ENCODE peak calls at places on chromosome 15, in six cellular contexts. P is stimulated activated CD4-positive, alpha-beta T cell treated with anti-CD3 and anti-CD28 coated beads, Interleukin-1b, Interleukin-23, amount 100 ng/mL, for 24 hours; U is immature natural killer cell; V is uterus; T is GM23248; X is hippocampal formation. D is an unnamed sample.

GRCh38 chr15:36363335-36363734 is 216.1 kb upstream of the CDIN1 start:
- DNase-seq in X (no peak), P (no peak), V (no peak), U (no peak), T (peak; percentile 63), D (peak; percentile 53)

GRCh38 chr15:39188930-39189329 is 391.9 kb upstream of the THBS1 start:
- DNase-seq in T (peak; percentile 92), V (no peak), U (no peak), X (no peak), P (no peak), D (peak; percentile 50)

GRCh38 chr15:42444415-42445063 is 46.4 kb downstream of the ZNF106 start:
- DNase-seq in X (no peak), V (no peak), U (no peak), T (peak; percentile 39), P (no peak), D (no peak)

GRCh38 chr15:60751985-60752952 is 273.3 kb upstream of the ICE2 start:
- DNase-seq in P (no peak), X (no peak), T (no peak), U (no peak), V (peak; percentile 47), D (no peak)

GRCh38 chr15:86725628-86726027 is 646.0 kb downstream of the AGBL1 start:
- DNase-seq in P (no peak), T (no peak), X (no peak), U (no peak), V (no peak), D (no peak)

GRCh38 chr15:95760508-95760907 is 570.0 kb upstream of the NR2F2 start:
- DNase-seq in P (no peak), U (peak; percentile 17), T (no peak), V (no peak), X (no peak), D (no peak)

GRCh38 chr15:45448516-45448915 is 70.2 kb upstream of the GATM start:
- DNase-seq in P (no peak), U (no peak), X (no peak), T (peak; percentile 8), V (no peak), D (no peak)

GRCh38 chr15:67080118-67080899 is 14.9 kb downstream of the SMAD3 start:
- DNase-seq in X (no peak), U (no peak), T (peak; percentile 90), P (no peak), V (no peak), D (peak; percentile 87)

GRCh38 chr15:91867581-91868026 is 14.1 kb downstream of the SLCO3A1 start:
- DNase-seq in X (no peak), U (no peak), T (peak; percentile 97), P (no peak), V (peak; percentile 82), D (peak; percentile 88)

GRCh38 chr15:47119349-47119748 is 598.0 kb upstream of the SEMA6D start:
- DNase-seq in U (no peak), T (no peak), P (no peak), V (no peak), X (no peak), D (no peak)

GRCh38 chr15:23690450-23690852 is 3.3 kb upstream of the NDN start:
- DNase-seq in U (no peak), X (peak; percentile 54), P (no peak), T (peak; percentile 25), V (peak; percentile 83), D (peak; percentile 55)

GRCh38 chr15:70226337-70226980 is 128.7 kb upstream of the TLE3 start:
- DNase-seq in P (no peak), T (no peak), U (no peak), X (no peak), V (no peak), D (no peak)

GRCh38 chr15:31272558-31273257 is 53.9 kb upstream of the KLF13 start:
- DNase-seq in P (no peak), U (no peak), V (no peak), T (no peak), X (no peak), D (no peak)

GRCh38 chr15:68224546-68225250 is 4.8 kb downstream of the CLN6 start:
- DNase-seq in X (no peak), P (no peak), V (no peak), U (no peak), T (no peak), D (peak; percentile 1)

GRCh38 chr15:99167201-99167600 is 62.3 kb downstream of the SYNM start:
- DNase-seq in U (no peak), V (no peak), T (no peak), X (no peak), P (no peak), D (no peak)

GRCh38 chr15:82051664-82052063 is 5.8 kb upstream of the MEX3B start:
- DNase-seq in X (no peak), V (no peak), U (no peak), P (no peak), T (no peak), D (no peak)

GRCh38 chr15:45474799-45475198 is 47.8 kb downstream of the SLC30A4 start:
- DNase-seq in V (no peak), X (no peak), T (no peak), P (no peak), U (no peak), D (no peak)

GRCh38 chr15:51366911-51367310 is 25.5 kb downstream of the GLDN start:
- DNase-seq in P (no peak), X (no peak), U (no peak), V (peak; percentile 39), T (peak; percentile 82), D (peak; percentile 57)

GRCh38 chr15:78162038-78162437 is 12.9 kb downstream of the IDH3A start:
- DNase-seq in V (no peak), X (no peak), U (no peak), P (no peak), T (no peak), D (no peak)